ENCODE peak calls at places on chromosomes 1 and 21, in eight cellular contexts. One of them, this sample, is unnamed.

GRCh38 chr1:234725177-234726132 is 115.5 kb upstream of the IRF2BP2 start:
- DNase-seq in PC-3: peak
- DNase-seq in GM23248: peak
- DNase-seq in HCT116: no peak
- DNase-seq in neural progenitor cell: no peak
- DNase-seq in HepG2: no peak
- DNase-seq in mammary epithelial cell: no peak
- DNase-seq in fibroblast of lung: peak
- DNase-seq in this sample: peak

GRCh38 chr1:34653110-34653509 is 101.7 kb upstream of the GJB5 start:
- DNase-seq in PC-3: no peak
- DNase-seq in GM23248: no peak
- DNase-seq in HCT116: no peak
- DNase-seq in neural progenitor cell: no peak
- DNase-seq in HepG2: no peak
- DNase-seq in mammary epithelial cell: no peak
- DNase-seq in fibroblast of lung: no peak
- DNase-seq in this sample: no peak

GRCh38 chr1:51569284-51570062 is 47.4 kb upstream of the OSBPL9 start:
- DNase-seq in PC-3: peak
- DNase-seq in GM23248: peak
- DNase-seq in HCT116: peak
- DNase-seq in neural progenitor cell: no peak
- DNase-seq in HepG2: peak
- DNase-seq in mammary epithelial cell: peak
- DNase-seq in fibroblast of lung: peak
- DNase-seq in this sample: peak

GRCh38 chr1:24108334-24109165 is 3.4 kb downstream of the MYOM3 start:
- DNase-seq in PC-3: peak
- DNase-seq in GM23248: peak
- DNase-seq in HCT116: peak
- DNase-seq in neural progenitor cell: no peak
- DNase-seq in HepG2: peak
- DNase-seq in mammary epithelial cell: peak
- DNase-seq in fibroblast of lung: peak
- DNase-seq in this sample: no peak

GRCh38 chr1:6025269-6026094 is 20.2 kb upstream of the KCNAB2 start:
- DNase-seq in PC-3: no peak
- DNase-seq in GM23248: peak
- DNase-seq in HCT116: no peak
- DNase-seq in neural progenitor cell: no peak
- DNase-seq in HepG2: no peak
- DNase-seq in mammary epithelial cell: peak
- DNase-seq in fibroblast of lung: peak
- DNase-seq in this sample: no peak

GRCh38 chr1:88462481-88463261 is 221.4 kb upstream of the PKN2 start:
- DNase-seq in PC-3: peak
- DNase-seq in GM23248: peak
- DNase-seq in HCT116: no peak
- DNase-seq in neural progenitor cell: peak
- DNase-seq in HepG2: no peak
- DNase-seq in mammary epithelial cell: peak
- DNase-seq in fibroblast of lung: peak
- DNase-seq in this sample: no peak

GRCh38 chr1:167791281-167792209 is 69.8 kb downstream of the MPZL1 start:
- DNase-seq in PC-3: no peak
- DNase-seq in GM23248: peak
- DNase-seq in HCT116: no peak
- DNase-seq in neural progenitor cell: peak
- DNase-seq in HepG2: no peak
- DNase-seq in mammary epithelial cell: no peak
- DNase-seq in fibroblast of lung: peak
- DNase-seq in this sample: no peak

GRCh38 chr1:155977607-155978324 is 581 bp downstream of the ARHGEF2 start:
- DNase-seq in PC-3: peak
- DNase-seq in GM23248: peak
- DNase-seq in HCT116: no peak
- DNase-seq in neural progenitor cell: peak
- DNase-seq in HepG2: no peak
- DNase-seq in mammary epithelial cell: peak
- DNase-seq in fibroblast of lung: no peak
- DNase-seq in this sample: peak

GRCh38 chr1:216224233-216224632 is 199.0 kb downstream of the USH2A start:
- DNase-seq in PC-3: peak
- DNase-seq in GM23248: no peak
- DNase-seq in HCT116: no peak
- DNase-seq in neural progenitor cell: no peak
- DNase-seq in HepG2: peak
- DNase-seq in mammary epithelial cell: no peak
- DNase-seq in fibroblast of lung: no peak
- DNase-seq in this sample: no peak

GRCh38 chr1:147225193-147225730 is at the start of gene FMO5:
- DNase-seq in PC-3: peak
- DNase-seq in GM23248: peak
- DNase-seq in HCT116: no peak
- DNase-seq in neural progenitor cell: peak
- DNase-seq in HepG2: no peak
- DNase-seq in mammary epithelial cell: peak
- DNase-seq in fibroblast of lung: peak
- DNase-seq in this sample: peak

GRCh38 chr21:26842976-26843911 is 2.0 kb downstream of the ADAMTS1 start:
- DNase-seq in PC-3: peak
- DNase-seq in GM23248: peak
- DNase-seq in HCT116: no peak
- DNase-seq in neural progenitor cell: peak
- DNase-seq in HepG2: no peak
- DNase-seq in mammary epithelial cell: peak
- DNase-seq in fibroblast of lung: peak
- DNase-seq in this sample: no peak

GRCh38 chr21:26845066-26845749 is at the start of gene ADAMTS1:
- DNase-seq in PC-3: peak
- DNase-seq in GM23248: peak
- DNase-seq in HCT116: no peak
- DNase-seq in neural progenitor cell: peak
- DNase-seq in HepG2: peak
- DNase-seq in mammary epithelial cell: peak
- DNase-seq in fibroblast of lung: peak
- DNase-seq in this sample: no peak

GRCh38 chr21:26842300-26842699 is 2.9 kb downstream of the ADAMTS1 start:
- DNase-seq in PC-3: peak
- DNase-seq in GM23248: peak
- DNase-seq in HCT116: no peak
- DNase-seq in neural progenitor cell: no peak
- DNase-seq in HepG2: no peak
- DNase-seq in mammary epithelial cell: peak
- DNase-seq in fibroblast of lung: peak
- DNase-seq in this sample: no peak

GRCh38 chr21:26844258-26845065 is 747 bp downstream of the ADAMTS1 start:
- DNase-seq in PC-3: peak
- DNase-seq in GM23248: peak
- DNase-seq in HCT116: no peak
- DNase-seq in neural progenitor cell: peak
- DNase-seq in HepG2: no peak
- DNase-seq in mammary epithelial cell: peak
- DNase-seq in fibroblast of lung: peak
- DNase-seq in this sample: no peak

GRCh38 chr21:26843912-26844257 is 1.3 kb downstream of the ADAMTS1 start:
- DNase-seq in PC-3: peak
- DNase-seq in GM23248: peak
- DNase-seq in HCT116: no peak
- DNase-seq in neural progenitor cell: peak
- DNase-seq in HepG2: no peak
- DNase-seq in mammary epithelial cell: peak
- DNase-seq in fibroblast of lung: peak
- DNase-seq in this sample: no peak
- TF ChIP-seq EZH2 in PC-3: no peak
- TF ChIP-seq EZH2 in GM23248: no peak
- TF ChIP-seq EZH2 in HCT116: no peak
- TF ChIP-seq EZH2 in neural progenitor cell: no peak
- TF ChIP-seq EZH2 in HepG2: no peak
- TF ChIP-seq EZH2 in mammary epithelial cell: no peak
- TF ChIP-seq EZH2 in fibroblast of lung: no peak
- TF ChIP-seq EZH2 in this sample: no peak

GRCh38 chr1:116911166-116911553 is 1.4 kb downstream of the PTGFRN start:
- DNase-seq in PC-3: no peak
- DNase-seq in GM23248: no peak
- DNase-seq in HCT116: no peak
- DNase-seq in neural progenitor cell: peak
- DNase-seq in HepG2: no peak
- DNase-seq in mammary epithelial cell: no peak
- DNase-seq in fibroblast of lung: no peak
- DNase-seq in this sample: no peak

GRCh38 chr1:116912846-116913245 is 3.1 kb downstream of the PTGFRN start:
- DNase-seq in PC-3: no peak
- DNase-seq in GM23248: no peak
- DNase-seq in HCT116: no peak
- DNase-seq in neural progenitor cell: no peak
- DNase-seq in HepG2: no peak
- DNase-seq in mammary epithelial cell: no peak
- DNase-seq in fibroblast of lung: no peak
- DNase-seq in this sample: no peak

GRCh38 chr1:116910379-116911165 is 856 bp downstream of the PTGFRN start:
- DNase-seq in PC-3: peak
- DNase-seq in GM23248: peak
- DNase-seq in HCT116: no peak
- DNase-seq in neural progenitor cell: peak
- DNase-seq in HepG2: peak
- DNase-seq in mammary epithelial cell: peak
- DNase-seq in fibroblast of lung: peak
- DNase-seq in this sample: no peak

GRCh38 chr1:116913941-116914340 is 4.2 kb downstream of the PTGFRN start:
- DNase-seq in PC-3: no peak
- DNase-seq in GM23248: no peak
- DNase-seq in HCT116: no peak
- DNase-seq in neural progenitor cell: no peak
- DNase-seq in HepG2: no peak
- DNase-seq in mammary epithelial cell: no peak
- DNase-seq in fibroblast of lung: no peak
- DNase-seq in this sample: no peak

DNA sequence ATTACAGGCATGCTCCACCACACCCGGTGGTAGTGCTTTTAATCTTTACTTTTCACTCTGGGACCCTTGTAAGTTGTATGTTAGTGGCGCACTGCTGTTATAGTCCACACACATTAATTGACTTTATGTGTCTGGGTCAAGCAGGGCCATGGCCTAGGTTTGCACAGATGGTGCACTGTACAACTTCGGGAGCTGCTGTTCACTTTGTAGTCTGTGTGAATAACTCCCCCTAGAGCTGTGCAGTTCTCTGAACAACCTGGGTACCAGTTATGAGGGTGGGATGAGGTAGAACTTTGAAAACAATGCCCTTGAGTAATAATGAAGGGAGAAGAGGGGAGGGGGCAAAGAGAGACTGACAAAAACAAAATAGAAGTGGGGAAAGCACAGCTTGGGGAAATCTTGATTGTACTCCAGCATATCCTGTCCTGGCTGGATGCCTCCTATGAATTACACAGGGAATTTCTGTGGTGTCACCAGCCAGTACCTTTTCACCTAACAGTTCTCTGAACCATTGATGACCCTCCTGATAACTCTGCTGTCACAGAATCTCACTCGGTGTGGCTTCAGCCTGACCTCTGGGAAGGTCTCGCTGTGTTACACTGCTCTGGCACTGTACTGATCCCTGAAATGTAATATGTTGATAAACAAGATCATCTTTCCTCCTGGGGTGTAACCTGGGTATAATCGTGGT is 2.2 kb downstream of the PTGFRN start:
- DNase-seq in PC-3: no peak
- DNase-seq in GM23248: no peak
- DNase-seq in HCT116: no peak
- DNase-seq in neural progenitor cell: no peak
- DNase-seq in HepG2: no peak
- DNase-seq in mammary epithelial cell: peak
- DNase-seq in fibroblast of lung: no peak
- DNase-seq in this sample: no peak
- H3K4me3 ChIP-seq in PC-3: peak
- H3K4me3 ChIP-seq in GM23248: no peak
- H3K4me3 ChIP-seq in HCT116: no peak
- H3K4me3 ChIP-seq in neural progenitor cell: peak
- H3K4me3 ChIP-seq in HepG2: no peak
- H3K4me3 ChIP-seq in mammary epithelial cell: peak
- H3K4me3 ChIP-seq in fibroblast of lung: no peak
- H3K4me3 ChIP-seq in this sample: no peak

GRCh38 chr21:37365657-37366487 is 701 bp upstream of the DYRK1A start:
- DNase-seq in PC-3: peak
- DNase-seq in GM23248: peak
- DNase-seq in HCT116: no peak
- DNase-seq in neural progenitor cell: peak
- DNase-seq in HepG2: peak
- DNase-seq in mammary epithelial cell: peak
- DNase-seq in fibroblast of lung: peak
- DNase-seq in this sample: peak

GRCh38 chr21:37367301-37367757 is 756 bp downstream of the DYRK1A start:
- DNase-seq in PC-3: no peak
- DNase-seq in GM23248: peak
- DNase-seq in HCT116: no peak
- DNase-seq in neural progenitor cell: peak
- DNase-seq in HepG2: no peak
- DNase-seq in mammary epithelial cell: no peak
- DNase-seq in fibroblast of lung: no peak
- DNase-seq in this sample: no peak

GRCh38 chr21:37366488-37367300 is at the start of gene DYRK1A:
- DNase-seq in PC-3: peak
- DNase-seq in GM23248: peak
- DNase-seq in HCT116: peak
- DNase-seq in neural progenitor cell: peak
- DNase-seq in HepG2: peak
- DNase-seq in mammary epithelial cell: peak
- DNase-seq in fibroblast of lung: peak
- DNase-seq in this sample: peak

GRCh38 chr21:37363936-37364335 is 2.6 kb upstream of the DYRK1A start:
- DNase-seq in PC-3: no peak
- DNase-seq in GM23248: no peak
- DNase-seq in HCT116: no peak
- DNase-seq in neural progenitor cell: no peak
- DNase-seq in HepG2: no peak
- DNase-seq in mammary epithelial cell: no peak
- DNase-seq in fibroblast of lung: no peak
- DNase-seq in this sample: no peak

DNA sequence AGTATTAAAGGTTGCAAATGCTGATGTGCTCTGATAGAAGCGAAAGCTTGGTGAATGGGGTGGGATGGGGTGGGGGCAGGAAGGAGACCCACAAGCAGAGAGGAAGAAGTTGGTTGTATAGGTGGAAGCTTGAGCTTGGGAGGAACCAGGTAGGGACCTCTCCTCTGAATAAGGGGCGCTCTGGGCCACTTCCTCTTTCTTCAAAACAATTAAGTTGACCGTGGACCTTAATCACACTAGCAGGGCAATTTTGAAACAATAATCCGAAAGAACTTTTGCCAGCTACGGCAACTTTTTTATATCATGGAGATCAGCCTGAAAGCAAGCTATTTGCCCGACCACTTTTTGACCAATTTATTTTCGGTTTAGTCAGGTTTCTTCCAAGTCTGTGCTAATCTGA is 1.9 kb upstream of the DYRK1A start:
- DNase-seq in PC-3: no peak
- DNase-seq in GM23248: no peak
- DNase-seq in HCT116: no peak
- DNase-seq in neural progenitor cell: no peak
- DNase-seq in HepG2: no peak
- DNase-seq in mammary epithelial cell: no peak
- DNase-seq in fibroblast of lung: no peak
- DNase-seq in this sample: no peak
- H3K9ac ChIP-seq in PC-3: peak
- H3K9ac ChIP-seq in GM23248: peak
- H3K9ac ChIP-seq in HCT116: peak
- H3K9ac ChIP-seq in neural progenitor cell: no peak
- H3K9ac ChIP-seq in HepG2: peak
- H3K9ac ChIP-seq in mammary epithelial cell: peak
- H3K9ac ChIP-seq in fibroblast of lung: no peak
- H3K9ac ChIP-seq in this sample: peak

GRCh38 chr21:36705679-36706481 is 7.0 kb downstream of the SIM2 start:
- DNase-seq in PC-3: no peak
- DNase-seq in GM23248: no peak
- DNase-seq in HCT116: no peak
- DNase-seq in neural progenitor cell: peak
- DNase-seq in HepG2: no peak
- DNase-seq in mammary epithelial cell: no peak
- DNase-seq in fibroblast of lung: no peak
- DNase-seq in this sample: peak
- TF ChIP-seq EZH2 in PC-3: no peak
- TF ChIP-seq EZH2 in GM23248: no peak
- TF ChIP-seq EZH2 in HCT116: no peak
- TF ChIP-seq EZH2 in neural progenitor cell: no peak
- TF ChIP-seq EZH2 in HepG2: no peak
- TF ChIP-seq EZH2 in mammary epithelial cell: peak
- TF ChIP-seq EZH2 in fibroblast of lung: peak
- TF ChIP-seq EZH2 in this sample: no peak

This sample was measured in DND-41.